ENCODE peak calls at places on chromosome 1, in ten cellular contexts. M is stomach, D is K562, X is SK-N-SH, E is transverse colon, K is sigmoid colon, U is HepG2, T is H1, I is upper lobe of left lung, F is GM12878. J is an unnamed sample.

GRCh38 chr1:172203135-172203823 is 217.2 kb upstream of the C1orf105 start:
- DNase-seq in M (no peak), T (no peak), U (no peak), E (no peak), K (no peak), D (no peak), F (no peak), I (no peak), X (no peak), J (no peak)

GRCh38 chr1:61088163-61088840 is 5.9 kb downstream of the NFIA start:
- DNase-seq in D (no peak), F (no peak), E (no peak), T (no peak), X (no peak), M (no peak), I (no peak), U (no peak), K (no peak), J (no peak)

GRCh38 chr1:105874621-105875020 is 1181.9 kb upstream of the PRMT6 start:
- DNase-seq in D (no peak), X (no peak), E (no peak), I (no peak), T (no peak), F (no peak), M (no peak), K (no peak), U (no peak), J (no peak)

GRCh38 chr1:15141933-15142647 is 11.5 kb upstream of the TMEM51 start:
- DNase-seq in I (no peak), X (no peak), T (no peak), F (no peak), D (no peak), U (no peak), E (no peak), M (peak; percentile 72), K (no peak), J (no peak)

GRCh38 chr1:39116868-39117728 is 87.4 kb upstream of the MACF1 start:
- DNase-seq in M (no peak), F (no peak), D (peak; percentile 73), U (peak; percentile 84), T (no peak), E (no peak), I (peak; percentile 19), X (no peak), K (no peak), J (no peak)

GRCh38 chr1:151494741-151495281 is 16.4 kb upstream of the CGN start:
- DNase-seq in U (peak; percentile 33), D (peak; percentile 39), X (no peak), M (no peak), F (no peak), T (no peak), I (peak; percentile 32), E (no peak), K (no peak), J (no peak)

GRCh38 chr1:89519779-89520358 is 4.8 kb upstream of the LRRC8B start:
- DNase-seq in D (peak; percentile 65), U (peak; percentile 32), K (no peak), F (no peak), X (peak; percentile 54), I (no peak), E (peak; percentile 17), T (no peak), M (no peak), J (no peak)

GRCh38 chr1:44719318-44719717 is 11.7 kb downstream of the RNU5D-1 start:
- DNase-seq in T (no peak), X (no peak), I (no peak), F (no peak), E (no peak), D (no peak), M (no peak), K (no peak), U (no peak), J (no peak)

DNA sequence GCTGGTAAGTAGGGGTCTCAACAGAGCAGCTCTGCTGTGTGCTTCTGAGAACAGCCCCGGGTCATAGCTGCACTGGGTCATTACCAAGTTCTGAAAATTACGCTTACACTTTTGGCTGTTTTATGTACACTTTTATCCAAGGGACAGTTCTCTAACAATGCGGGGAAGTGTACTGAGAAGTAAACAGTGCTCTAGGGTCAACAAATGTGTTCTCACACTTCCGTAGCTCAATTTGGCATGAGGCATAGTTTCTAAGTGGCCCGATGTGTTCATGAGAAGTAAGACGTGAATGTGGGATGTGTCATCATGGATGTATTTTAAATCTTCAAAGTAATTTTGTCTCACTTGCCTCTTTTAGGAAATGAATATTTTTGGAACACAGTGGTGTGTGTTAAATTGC is 10.9 kb upstream of the VAMP3 start:
- DNase-seq in D (no peak), U (no peak), X (no peak), I (no peak), E (no peak), F (no peak), T (no peak), M (no peak), K (no peak), J (no peak)
- TF ChIP-seq EP300 in D (no peak), U (no peak), X (no peak), I (peak; percentile 42), E (no peak), F (no peak), T (no peak), M (no peak), K (no peak), J (no peak)

GRCh38 chr1:2921970-2922686 is 99.1 kb upstream of the ACTRT2 start:
- DNase-seq in X (peak; percentile 63), T (no peak), K (no peak), M (no peak), D (peak; percentile 11), E (no peak), F (no peak), I (no peak), U (no peak), J (no peak)

GRCh38 chr1:2917284-2917683 is 104.0 kb upstream of the ACTRT2 start:
- DNase-seq in D (no peak), M (no peak), I (no peak), X (no peak), K (no peak), F (no peak), E (no peak), T (no peak), U (no peak), J (no peak)

GRCh38 chr1:2918441-2918840 is 102.8 kb upstream of the ACTRT2 start:
- DNase-seq in T (no peak), U (no peak), K (no peak), E (no peak), M (no peak), D (no peak), I (no peak), F (no peak), X (no peak), J (no peak)

GRCh38 chr1:2920421-2921015 is 100.7 kb upstream of the ACTRT2 start:
- DNase-seq in M (no peak), K (no peak), D (no peak), X (no peak), I (no peak), E (no peak), T (no peak), U (no peak), F (no peak), J (no peak)

DNA sequence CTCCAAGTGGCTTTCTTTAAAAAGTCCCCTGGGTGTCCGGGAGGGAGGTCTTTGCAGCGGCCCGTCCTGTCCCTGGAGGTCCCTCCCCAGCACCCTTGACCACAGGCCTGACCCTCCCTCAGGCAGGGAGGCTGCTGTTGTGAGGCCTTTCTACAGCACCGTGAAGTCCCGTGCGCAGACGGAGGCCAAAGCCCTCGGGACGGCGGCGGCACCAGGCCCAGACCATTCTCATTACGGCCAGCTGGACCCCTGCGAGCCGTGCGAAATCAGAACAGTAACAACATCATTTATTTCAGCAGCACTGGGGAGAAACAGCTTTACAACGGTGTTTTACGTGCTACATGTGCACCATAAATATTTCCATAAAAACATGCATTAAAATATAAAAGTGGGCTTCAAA is 101.4 kb upstream of the ACTRT2 start:
- DNase-seq in K (no peak), F (no peak), X (no peak), U (no peak), M (no peak), T (no peak), E (no peak), D (no peak), I (no peak), J (no peak)
- TF ChIP-seq POLR2AphosphoS5 in K (no peak), F (no peak), X (no peak), U (no peak), M (no peak), T (no peak), E (no peak), D (no peak), I (no peak), J (no peak)

DNA sequence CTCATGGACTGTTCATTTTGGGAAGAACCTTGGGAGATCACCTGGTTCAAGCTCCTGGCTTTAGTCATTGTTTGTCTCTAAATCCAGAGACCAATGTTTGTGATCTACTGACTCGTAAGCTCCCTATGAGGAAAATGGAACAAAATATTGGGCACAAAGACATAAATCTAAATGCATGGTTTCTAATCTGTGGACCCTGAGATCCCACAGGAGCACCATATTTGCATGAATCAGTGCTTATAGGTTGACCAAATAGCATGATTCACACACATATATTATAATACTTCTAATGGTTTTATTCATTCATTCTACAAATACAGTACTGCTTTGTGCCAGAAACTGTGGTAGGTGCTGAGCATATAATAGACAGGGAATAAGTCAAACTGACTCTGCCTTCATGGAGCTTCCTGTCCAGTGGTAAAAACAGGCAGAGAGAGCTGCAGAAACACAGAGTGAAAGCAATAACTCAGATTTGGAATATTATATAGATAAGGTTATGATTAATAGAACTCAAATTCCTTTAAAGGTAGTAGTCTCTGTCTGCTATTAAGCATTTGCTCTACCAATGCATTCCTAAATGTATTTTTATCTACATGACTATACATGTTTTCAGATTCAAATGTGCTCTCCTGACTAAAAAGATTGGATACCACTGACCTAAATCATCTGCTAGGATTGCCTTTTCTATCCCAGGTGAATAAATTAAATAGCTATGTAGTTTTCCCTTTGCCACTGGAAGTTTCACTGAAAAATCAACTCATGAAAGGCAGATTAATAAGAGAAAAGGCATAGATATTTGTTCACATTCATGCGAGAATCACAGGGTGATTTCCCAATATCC is 198.6 kb upstream of the CAMK1G start:
- DNase-seq in T (no peak), D (no peak), I (no peak), M (no peak), X (no peak), K (no peak), F (no peak), U (no peak), E (no peak), J (no peak)
- H3K27ac ChIP-seq in T (peak overlapping the region; percentile 26), D (no peak overlapping the region), I (no peak overlapping the region), M (no peak overlapping the region), X (no peak overlapping the region), K (no peak overlapping the region), F (no peak overlapping the region), U (no peak overlapping the region), E (no peak overlapping the region), J (peak overlapping the region; percentile 36)

GRCh38 chr1:165383067-165383466 is 26.6 kb upstream of the LMX1A start:
- DNase-seq in K (peak; percentile 85), U (no peak), D (no peak), F (no peak), X (no peak), M (no peak), T (no peak), E (peak; percentile 22), I (no peak), J (no peak)

GRCh38 chr1:165387505-165387904 is 31.0 kb upstream of the LMX1A start:
- DNase-seq in K (no peak), F (no peak), I (no peak), E (no peak), X (no peak), T (no peak), U (no peak), M (no peak), D (no peak), J (no peak)

GRCh38 chr1:165381745-165382530 is 25.4 kb upstream of the LMX1A start:
- DNase-seq in X (no peak), K (no peak), F (no peak), I (no peak), M (no peak), T (no peak), U (no peak), E (no peak), D (no peak), J (no peak)

GRCh38 chr1:165387956-165388355 is 31.4 kb upstream of the LMX1A start:
- DNase-seq in F (no peak), T (no peak), M (no peak), K (no peak), U (no peak), D (no peak), E (no peak), I (no peak), X (no peak), J (no peak)

DNA sequence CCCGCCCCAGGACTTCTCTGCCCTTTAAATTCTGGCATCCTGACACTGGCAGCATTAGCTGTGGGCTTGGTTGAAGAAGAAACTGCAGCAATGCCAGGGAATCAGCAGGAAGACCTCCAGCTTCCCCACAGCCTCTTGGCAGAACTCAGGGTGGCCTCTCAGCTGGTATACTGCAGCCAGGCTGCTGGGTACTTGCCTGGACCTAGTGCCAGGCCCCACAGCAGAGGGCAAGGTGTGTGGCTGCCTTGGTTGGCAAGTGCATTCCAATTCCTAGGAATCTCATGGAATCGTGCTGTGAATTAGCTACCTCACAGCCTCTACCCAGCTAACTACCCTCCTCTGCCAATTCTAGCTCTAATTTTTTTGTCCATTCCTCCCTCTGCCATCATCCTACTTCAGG is 27.5 kb upstream of the LMX1A start:
- DNase-seq in E (no peak), D (no peak), U (no peak), T (no peak), F (no peak), X (no peak), K (no peak), M (no peak), I (no peak), J (no peak)
- TF ChIP-seq EP300 in E (no peak), D (no peak), U (no peak), T (no peak), F (no peak), X (no peak), K (no peak), M (no peak), I (no peak), J (no peak)

J was measured in suprapubic skin.